ENCODE peak calls at places on chromosomes 12 and 14, in six cellular contexts. N is heart left ventricle; J is dorsolateral prefrontal cortex; E is CD4-positive, alpha-beta memory T cell; L is aorta; B is effector memory CD4-positive, alpha-beta T cell. X is an unnamed sample.

GRCh38 chr14:39175445-39176262 is 600 bp downstream of the PNN start:
- DNase-seq in N (no peak), J (no peak), E (no peak), L (no peak), B (peak), X (no peak)

GRCh38 chr14:49687942-49688700 is at the start of gene POLE2:
- DNase-seq in N (peak), J (peak), E (peak), L (peak), B (peak), X (peak)

GRCh38 chr14:100433428-100433814 is 110.3 kb downstream of the SLC25A47 start:
- DNase-seq in N (no peak), J (no peak), E (no peak), L (no peak), B (no peak), X (no peak)

GRCh38 chr12:62716866-62717477 is 218.0 kb downstream of the PPM1H start:
- DNase-seq in N (no peak), J (no peak), E (no peak), L (no peak), B (no peak), X (no peak)

GRCh38 chr12:49092086-49092815 is 2.4 kb downstream of the DHH start:
- DNase-seq in N (peak), J (no peak), E (peak), L (peak), B (peak), X (no peak)

GRCh38 chr14:51442513-51443175 is 202.6 kb downstream of the TMX1 start:
- DNase-seq in N (no peak), J (no peak), E (no peak), L (no peak), B (no peak), X (no peak)

GRCh38 chr12:112406519-112407488 is 2.6 kb downstream of the RPL6 start:
- DNase-seq in N (no peak), J (no peak), E (no peak), L (no peak), B (no peak), X (no peak)

GRCh38 chr14:63855272-63855671 is 2.5 kb downstream of the SYNE2 start:
- DNase-seq in N (no peak), J (no peak), E (no peak), L (no peak), B (no peak), X (no peak)

GRCh38 chr14:43692706-43693105 is 814.4 kb downstream of the FSCB start:
- DNase-seq in N (no peak), J (no peak), E (no peak), L (no peak), B (no peak), X (no peak)

GRCh38 chr14:55913324-55914035 is 204.7 kb upstream of the PELI2 start:
- DNase-seq in N (peak), J (no peak), E (no peak), L (no peak), B (no peak), X (no peak)

GRCh38 chr12:40693503-40693863 is 1.2 kb downstream of the CNTN1 start:
- DNase-seq in N (no peak), J (peak), E (no peak), L (peak), B (no peak), X (no peak)

GRCh38 chr14:50025776-50026175 is 90.6 kb downstream of the VCPKMT start:
- DNase-seq in N (no peak), J (no peak), E (no peak), L (no peak), B (no peak), X (peak)

GRCh38 chr14:85439696-85440328 is 90.1 kb upstream of the FLRT2 start:
- DNase-seq in N (no peak), J (no peak), E (no peak), L (no peak), B (no peak), X (no peak)

GRCh38 chr14:50835280-50835679 is 4.3 kb upstream of the NIN start:
- DNase-seq in N (no peak), J (no peak), E (peak), L (no peak), B (no peak), X (peak)

GRCh38 chr12:131327521-131328488 is 374.1 kb downstream of the ADGRD1 start:
- DNase-seq in N (no peak), J (no peak), E (no peak), L (no peak), B (no peak), X (no peak)

GRCh38 chr12:71799105-71799504 is 40.5 kb upstream of the TBC1D15 start:
- DNase-seq in N (no peak), J (no peak), E (no peak), L (no peak), B (no peak), X (no peak)

GRCh38 chr12:89678225-89678624 is 30.4 kb downstream of the ATP2B1 start:
- DNase-seq in N (no peak), J (no peak), E (no peak), L (no peak), B (no peak), X (no peak)

GRCh38 chr14:63800083-63800482 is 52.7 kb upstream of the SYNE2 start:
- DNase-seq in N (no peak), J (no peak), E (no peak), L (no peak), B (no peak), X (no peak)

GRCh38 chr14:104282332-104283196 is 144.2 kb downstream of the KIF26A start:
- DNase-seq in N (no peak), J (no peak), E (no peak), L (peak), B (no peak), X (no peak)

GRCh38 chr14:57182760-57183503 is 85.8 kb downstream of the EXOC5 start:
- DNase-seq in N (no peak), J (no peak), E (no peak), L (no peak), B (no peak), X (peak)

GRCh38 chr12:15987696-15988095 is 76.6 kb downstream of the DERA start:
- DNase-seq in N (peak), J (no peak), E (no peak), L (peak), B (no peak), X (no peak)

GRCh38 chr12:452667-453210 is 7.0 kb upstream of the B4GALNT3 start:
- DNase-seq in N (no peak), J (peak), E (peak), L (peak), B (peak), X (no peak)

GRCh38 chr12:120231316-120232011 is 30.6 kb upstream of the RPLP0 start:
- DNase-seq in N (peak), J (no peak), E (peak), L (peak), B (peak), X (peak)

GRCh38 chr14:85471744-85472143 is 58.2 kb upstream of the FLRT2 start:
- DNase-seq in N (peak), J (no peak), E (no peak), L (no peak), B (no peak), X (no peak)

GRCh38 chr12:52019123-52019770 is 12.5 kb downstream of the TAMALIN start:
- DNase-seq in N (no peak), J (no peak), E (no peak), L (no peak), B (no peak), X (no peak)

GRCh38 chr14:69268763-69269162 is 8.8 kb downstream of the GALNT16 start:
- DNase-seq in N (no peak), J (no peak), E (no peak), L (no peak), B (no peak), X (no peak)

GRCh38 chr12:53624956-53625355 is 1.2 kb downstream of the ATF7 start:
- DNase-seq in N (no peak), J (no peak), E (no peak), L (no peak), B (no peak), X (no peak)

GRCh38 chr14:35138585-35138984 is 16.2 kb downstream of the PRORP start:
- DNase-seq in N (no peak), J (no peak), E (no peak), L (no peak), B (no peak), X (no peak)

GRCh38 chr12:94603434-94604068 is 46.8 kb downstream of the TMCC3 start:
- DNase-seq in N (no peak), J (no peak), E (peak), L (no peak), B (peak), X (peak)

GRCh38 chr14:101884537-101885253 is 79.7 kb upstream of the DYNC1H1 start:
- DNase-seq in N (no peak), J (no peak), E (no peak), L (no peak), B (no peak), X (no peak)

GRCh38 chr12:3047961-3048360 is 29.2 kb upstream of the TSPAN9 start:
- DNase-seq in N (no peak), J (no peak), E (no peak), L (peak), B (no peak), X (no peak)

GRCh38 chr14:70000601-70001000 is 121.4 kb downstream of the SMOC1 start:
- DNase-seq in N (no peak), J (no peak), E (no peak), L (no peak), B (no peak), X (no peak)

GRCh38 chr14:104319489-104320241 is 181.3 kb downstream of the KIF26A start:
- DNase-seq in N (peak), J (peak), E (no peak), L (no peak), B (no peak), X (no peak)

GRCh38 chr14:99573000-99573330 is 31.0 kb downstream of the CCDC85C start:
- DNase-seq in N (no peak), J (no peak), E (no peak), L (no peak), B (no peak), X (no peak)

GRCh38 chr12:78931466-78931990 is 67.0 kb downstream of the SYT1 start:
- DNase-seq in N (no peak), J (no peak), E (no peak), L (no peak), B (no peak), X (no peak)

GRCh38 chr12:120783197-120783596 is 57.6 kb downstream of the ACADS start:
- DNase-seq in N (no peak), J (no peak), E (no peak), L (no peak), B (no peak), X (no peak)

DNA sequence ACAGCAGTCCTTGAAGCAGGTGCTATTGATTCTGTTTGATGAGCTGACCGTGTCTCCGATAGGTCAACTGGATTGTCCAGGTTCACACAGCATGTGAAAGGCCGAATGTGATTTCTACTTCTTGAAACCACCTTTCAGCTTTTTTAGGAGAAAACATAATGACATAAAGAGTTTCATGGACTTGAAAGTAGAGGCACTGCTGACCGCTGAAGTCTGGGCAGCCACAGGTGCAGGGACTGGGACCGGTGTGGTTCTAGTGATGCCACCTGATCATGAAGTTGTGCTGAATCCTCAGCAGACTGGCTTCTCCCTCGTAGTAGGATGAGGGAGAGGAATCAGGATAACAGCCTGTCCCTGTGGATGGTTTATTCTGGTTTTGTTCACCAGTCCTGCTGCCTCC is 108.1 kb downstream of the ETV6 start:
- DNase-seq in N (no peak), J (no peak), E (no peak), L (no peak), B (no peak), X (no peak)
- H3K4me3 ChIP-seq in N (no peak), J (no peak), E (no peak), L (no peak), B (no peak), X (no peak)

GRCh38 chr12:73266206-73266605 is 994.0 kb downstream of the TRHDE start:
- DNase-seq in N (no peak), J (no peak), E (no peak), L (no peak), B (no peak), X (no peak)
- H3K4me3 ChIP-seq in N (no peak), J (no peak), E (no peak), L (no peak), B (no peak), X (no peak)

GRCh38 chr12:58172433-58173073 is 231.2 kb downstream of the ATP23 start:
- DNase-seq in N (no peak), J (no peak), E (no peak), L (no peak), B (no peak), X (no peak)

GRCh38 chr12:58167622-58168021 is 226.3 kb downstream of the ATP23 start:
- DNase-seq in N (no peak), J (no peak), E (no peak), L (no peak), B (no peak), X (no peak)

GRCh38 chr12:58166643-58167042 is 225.3 kb downstream of the ATP23 start:
- DNase-seq in N (no peak), J (no peak), E (no peak), L (no peak), B (no peak), X (no peak)

GRCh38 chr12:58171914-58172313 is 230.5 kb downstream of the ATP23 start:
- DNase-seq in N (no peak), J (no peak), E (no peak), L (no peak), B (no peak), X (no peak)

DNA sequence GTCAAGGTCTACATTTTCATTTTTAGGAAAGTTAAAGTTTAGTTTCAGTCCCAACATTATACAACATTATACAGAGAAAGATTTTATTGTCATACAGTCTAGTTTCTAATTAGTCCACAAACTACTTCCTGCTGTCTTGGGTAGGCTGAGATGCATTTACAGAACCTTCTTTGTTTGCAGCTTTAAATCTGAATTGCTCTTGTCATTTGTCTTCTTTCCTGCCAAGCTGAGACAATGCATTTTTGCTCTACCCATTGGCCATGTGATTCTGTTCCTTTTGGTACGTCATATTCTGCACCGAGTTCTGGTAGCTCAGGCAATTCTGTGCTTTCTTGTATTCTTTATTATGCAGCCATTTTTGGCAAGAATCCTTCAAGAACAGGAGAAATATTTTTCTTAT is 228.5 kb downstream of the ATP23 start:
- DNase-seq in N (no peak), J (no peak), E (no peak), L (no peak), B (no peak), X (no peak)
- H3K4me3 ChIP-seq in N (no peak), J (no peak), E (no peak), L (no peak), B (no peak), X (no peak)

DNA sequence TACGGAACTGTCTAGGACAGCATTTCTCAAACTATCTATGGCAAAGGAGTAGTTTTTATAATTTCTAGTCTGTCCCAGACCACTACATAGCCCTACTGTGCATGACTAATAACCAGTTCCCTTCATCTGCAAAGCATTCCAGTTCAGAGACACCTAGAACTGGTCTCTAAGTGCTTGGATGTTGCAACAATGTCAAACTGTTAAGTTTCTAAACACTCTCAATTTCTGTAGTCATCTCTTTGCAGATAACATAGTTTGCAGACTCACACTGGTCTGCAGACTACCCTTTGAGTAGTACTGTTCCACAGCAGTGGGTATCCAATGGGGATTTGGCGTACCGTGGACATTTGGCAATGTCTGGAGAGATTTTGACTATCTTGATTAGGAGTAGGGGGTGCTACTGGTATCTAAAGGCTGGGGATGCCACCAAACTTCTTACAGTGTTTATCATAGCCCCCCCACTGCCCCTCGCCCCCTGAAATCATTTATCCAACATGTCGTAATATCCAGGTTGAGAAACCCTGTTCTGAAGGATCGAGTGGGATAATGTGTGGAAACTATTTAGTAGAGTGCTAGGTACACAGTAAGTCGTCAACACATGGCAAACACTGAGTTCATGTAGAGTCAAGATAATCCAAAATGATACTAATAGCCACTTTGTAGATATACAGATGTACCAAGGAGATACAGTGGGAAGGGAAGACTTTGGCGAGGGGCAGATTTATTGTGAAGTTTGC is 1.7 kb downstream of the C12orf76 start:
- DNase-seq in N (no peak), J (no peak), E (no peak), L (no peak), B (no peak), X (no peak)
- H3K4me3 ChIP-seq in N (no peak), J (peak), E (no peak), L (no peak), B (no peak), X (peak)

DNA sequence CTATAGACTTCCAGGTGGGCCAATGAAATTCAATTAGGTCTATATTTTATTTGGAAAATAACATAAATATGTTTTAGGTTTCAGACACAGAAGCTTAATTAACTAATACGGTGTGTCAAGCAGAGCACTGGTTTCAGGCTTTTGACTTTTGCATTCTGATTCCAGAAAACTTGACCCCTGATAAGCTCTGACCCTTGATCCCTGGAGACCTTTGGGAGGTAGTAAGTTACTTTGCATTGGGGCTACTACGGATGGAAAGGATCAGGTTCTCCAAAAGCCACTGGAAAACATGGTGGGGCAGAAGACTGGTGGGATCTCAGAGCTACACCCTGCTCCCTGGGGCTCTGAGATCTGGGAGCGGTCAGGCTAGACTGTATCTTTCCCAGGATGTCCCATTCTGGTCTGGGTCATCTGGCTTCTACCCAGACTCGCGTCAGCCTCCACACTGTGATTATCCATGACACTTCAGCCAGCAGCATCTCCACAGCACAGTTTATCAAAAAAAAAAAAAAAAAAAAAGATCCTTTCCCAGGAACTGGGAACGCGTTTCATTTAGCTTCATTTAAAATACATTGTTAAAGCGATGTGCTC is 17.9 kb upstream of the EMP1 start:
- DNase-seq in N (peak), J (no peak), E (no peak), L (no peak), B (no peak), X (no peak)
- H3K4me3 ChIP-seq in N (no peak), J (no peak), E (no peak), L (no peak), B (no peak), X (no peak)